ENCODE peak calls at places on chromosomes 16 and 17, in ten cellular contexts. O is stimulated activated CD8-positive, alpha-beta memory T cell treated with anti-CD3 and anti-CD28 coated beads, Interleukin-7, amount 100 ng/mL, for 1 hour; C is AG10803; N is mucosa of descending colon; F is thoracic aorta; D is NCI-H1105 treated with DMSO at 0.1 percent for 48 hours; J is stimulated activated CD4-positive, alpha-beta T cell treated with anti-CD3 and anti-CD28 coated beads, TNF-alpha, amount 100 ng/mL, for 24 hours; W is HFF-Myc; U is GM04504; S is HTR-8/SVneo. T is an unnamed sample.

GRCh38 chr17:57657211-57657610 is 87.9 kb downstream of the CCDC182 start:
- DNase-seq in J (no peak), D (no peak), F (no peak), W (no peak), S (no peak), N (no peak), O (no peak), U (no peak), C (no peak), T (no peak)

GRCh38 chr16:56743840-56744239 is 13.9 kb downstream of the NUP93 start:
- DNase-seq in D (no peak), U (peak), S (peak), C (peak), W (peak), J (no peak), F (no peak), O (no peak), N (no peak), T (peak)

GRCh38 chr16:65537336-65537735 is 415.5 kb upstream of the CDH11 start:
- DNase-seq in N (no peak), J (no peak), D (no peak), O (no peak), U (no peak), F (no peak), S (no peak), W (no peak), C (peak), T (no peak)

GRCh38 chr16:67461600-67462278 is 19.2 kb downstream of the ATP6V0D1 start:
- DNase-seq in F (no peak), D (no peak), U (no peak), J (no peak), O (no peak), N (peak), W (no peak), S (no peak), C (no peak), T (no peak)

GRCh38 chr17:48244814-48245213 is 137.2 kb downstream of the SNX11 start:
- DNase-seq in N (no peak), O (no peak), S (no peak), D (no peak), W (no peak), J (no peak), C (no peak), U (no peak), F (no peak), T (no peak)

GRCh38 chr16:9316008-9316407 is 224.6 kb downstream of the HAPSTR1 start:
- DNase-seq in C (no peak), O (no peak), S (no peak), D (no peak), U (no peak), F (no peak), N (no peak), J (no peak), W (no peak), T (no peak)

GRCh38 chr16:55501549-55502322 is 7.1 kb upstream of the LPCAT2 start:
- DNase-seq in U (no peak), O (no peak), N (no peak), W (no peak), S (no peak), J (no peak), D (no peak), C (no peak), F (no peak), T (no peak)

GRCh38 chr16:9072806-9073341 is 18.6 kb upstream of the HAPSTR1 start:
- DNase-seq in C (peak), W (no peak), J (no peak), D (no peak), N (no peak), S (no peak), O (no peak), F (no peak), U (no peak), T (no peak)